ENCODE peak calls at places on chromosomes 16 and 17, in five cellular contexts. E, J, A, F and Q are unnamed samples.

GRCh38 chr17:35733366-35733765 is 1.9 kb downstream of the RASL10B start:
- DNase-seq in E (no peak), J (no peak), A (no peak), F (no peak), Q (no peak)

GRCh38 chr17:29807520-29808361 is 122.3 kb downstream of the SSH2 start:
- DNase-seq in E (peak), J (no peak), A (peak), F (peak), Q (peak)

GRCh38 chr17:64607862-64608565 is 54.1 kb downstream of the SMURF2 start:
- DNase-seq in E (no peak), J (no peak), A (no peak), F (no peak), Q (no peak)

GRCh38 chr17:14303343-14304221 is 2.7 kb downstream of the HS3ST3B1 start:
- DNase-seq in E (no peak), J (no peak), A (no peak), F (no peak), Q (peak)

GRCh38 chr17:63543822-63544420 is 6.4 kb upstream of the DCAF7 start:
- DNase-seq in E (no peak), J (no peak), A (no peak), F (no peak), Q (no peak)

GRCh38 chr16:56370836-56371235 is 54.5 kb downstream of the AMFR start:
- DNase-seq in E (no peak), J (no peak), A (peak), F (no peak), Q (peak)

GRCh38 chr16:66382966-66383299 is 16.4 kb downstream of the CDH5 start:
- DNase-seq in E (no peak), J (peak), A (peak), F (peak), Q (peak)

GRCh38 chr17:49901460-49902331 is 53.8 kb upstream of the TAC4 start:
- DNase-seq in E (no peak), J (no peak), A (no peak), F (no peak), Q (no peak)

GRCh38 chr17:58112970-58113631 is 29.9 kb downstream of the DYNLL2 start:
- DNase-seq in E (peak), J (no peak), A (peak), F (no peak), Q (peak)

GRCh38 chr17:628089-628488 is 86.5 kb downstream of the VPS53 start:
- DNase-seq in E (no peak), J (no peak), A (no peak), F (no peak), Q (no peak)

GRCh38 chr17:49384962-49385361 is 22.9 kb upstream of the ZNF652 start:
- DNase-seq in E (no peak), J (no peak), A (no peak), F (no peak), Q (no peak)

GRCh38 chr16:50185005-50185505 is 31.9 kb downstream of the TENT4B start:
- DNase-seq in E (no peak), J (peak), A (peak), F (no peak), Q (peak)

GRCh38 chr17:5078106-5079028 is at the start of gene ZFP3:
- DNase-seq in E (peak), J (peak), A (peak), F (peak), Q (peak)

GRCh38 chr16:11535494-11535893 is 51.2 kb downstream of the LITAF start:
- DNase-seq in E (no peak), J (no peak), A (peak), F (no peak), Q (no peak)

GRCh38 chr17:4175921-4176802 is 33.2 kb downstream of the CYB5D2 start:
- DNase-seq in E (no peak), J (no peak), A (no peak), F (no peak), Q (peak)

GRCh38 chr17:44221862-44222111 is 2.3 kb upstream of the UBTF start:
- DNase-seq in E (peak), J (no peak), A (no peak), F (no peak), Q (no peak)

GRCh38 chr17:30550512-30551273 is 73.5 kb downstream of the GOSR1 start:
- DNase-seq in E (no peak), J (no peak), A (no peak), F (no peak), Q (no peak)

GRCh38 chr16:29148867-29149272 is 164.0 kb downstream of the LAT start:
- DNase-seq in E (no peak), J (no peak), A (no peak), F (no peak), Q (no peak)

GRCh38 chr17:42182927-42183734 is 2.1 kb downstream of the HCRT start:
- DNase-seq in E (no peak), J (no peak), A (peak), F (peak), Q (peak)

GRCh38 chr17:8922923-8923322 is 42.6 kb downstream of the PIK3R5 start:
- DNase-seq in E (no peak), J (no peak), A (no peak), F (no peak), Q (no peak)

GRCh38 chr16:54216268-54217187 is 70.1 kb downstream of the IRX3 start:
- DNase-seq in E (no peak), J (no peak), A (no peak), F (no peak), Q (peak)

GRCh38 chr17:76276461-76277299 is 11.5 kb downstream of the UBALD2 start:
- DNase-seq in E (no peak), J (no peak), A (no peak), F (no peak), Q (no peak)

GRCh38 chr17:32627233-32628008 is 140.6 kb downstream of the CDK5R1 start:
- DNase-seq in E (no peak), J (no peak), A (no peak), F (no peak), Q (peak)

GRCh38 chr17:58336456-58337094 is 8.0 kb upstream of the TSPOAP1 start:
- DNase-seq in E (peak), J (no peak), A (no peak), F (no peak), Q (no peak)

GRCh38 chr16:24626251-24626650 is 86.9 kb downstream of the RBBP6 start:
- DNase-seq in E (no peak), J (no peak), A (no peak), F (no peak), Q (peak)

GRCh38 chr17:17884281-17885028 is 47.7 kb upstream of the SREBF1 start:
- DNase-seq in E (no peak), J (no peak), A (no peak), F (no peak), Q (no peak)

GRCh38 chr16:50244504-50245416 is 21.6 kb upstream of the ADCY7 start:
- DNase-seq in E (no peak), J (no peak), A (no peak), F (no peak), Q (no peak)

GRCh38 chr17:39852239-39852638 is 11.9 kb downstream of the IKZF3 start:
- DNase-seq in E (no peak), J (no peak), A (no peak), F (no peak), Q (no peak)

GRCh38 chr16:72878301-72879269 is 169.3 kb downstream of the ZFHX3 start:
- DNase-seq in E (no peak), J (no peak), A (no peak), F (no peak), Q (peak)

GRCh38 chr16:70470141-70470926 is 15.9 kb downstream of the FCSK start:
- DNase-seq in E (no peak), J (no peak), A (no peak), F (no peak), Q (no peak)

GRCh38 chr17:1737531-1738291 is 5.0 kb upstream of the SERPINF2 start:
- DNase-seq in E (no peak), J (no peak), A (no peak), F (no peak), Q (no peak)

GRCh38 chr17:57257213-57257873 is 1.0 kb downstream of the MSI2 start:
- DNase-seq in E (no peak), J (no peak), A (no peak), F (no peak), Q (no peak)

GRCh38 chr16:9447195-9447551 is 355.7 kb downstream of the HAPSTR1 start:
- DNase-seq in E (no peak), J (no peak), A (no peak), F (no peak), Q (no peak)

GRCh38 chr17:67479119-67479517 is 102.0 kb downstream of the PITPNC1 start:
- DNase-seq in E (no peak), J (no peak), A (no peak), F (no peak), Q (no peak)

DNA sequence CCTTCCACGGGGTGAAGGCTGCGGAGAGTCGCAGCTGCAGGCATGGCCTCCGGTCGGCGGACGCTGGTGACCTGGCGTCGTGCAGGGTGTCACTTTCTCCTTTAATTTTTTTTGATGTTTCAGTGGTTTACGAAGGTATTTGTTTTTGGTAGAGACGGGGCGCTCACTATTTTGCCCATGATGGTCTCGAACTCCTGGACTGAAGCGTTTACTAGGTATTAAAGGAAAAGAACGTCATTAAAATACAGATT is 17.1 kb downstream of the ZNF213 start:
- DNase-seq in E (no peak), J (no peak), A (no peak), F (no peak), Q (no peak)
- H3K4me3 ChIP-seq in E (peak), J (peak), A (peak), F (peak), Q (peak)

DNA sequence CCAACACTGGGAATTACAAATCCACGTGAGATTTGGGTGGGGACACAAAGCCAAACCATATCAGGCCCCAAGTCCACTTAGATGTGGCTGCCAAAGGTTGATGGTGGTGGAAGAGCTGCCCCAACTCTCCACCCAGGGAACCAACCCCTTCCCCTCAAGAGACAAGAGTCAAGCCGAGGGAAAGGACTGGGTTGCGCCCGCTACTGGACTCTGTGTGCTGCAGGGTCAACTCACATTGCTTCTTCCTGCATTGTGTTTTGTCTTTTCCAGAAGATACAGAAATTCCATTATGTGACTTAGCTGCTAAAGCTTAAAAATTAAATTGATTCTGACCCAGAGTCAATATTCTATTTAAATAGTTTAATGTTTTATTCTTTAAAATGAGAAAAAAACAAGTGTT is 58.5 kb downstream of the ADAMTS18 start:
- DNase-seq in E (no peak), J (no peak), A (peak), F (no peak), Q (no peak)
- TF ChIP-seq CTCF in E (no peak), J (peak), A (peak), F (no peak), Q (peak)

GRCh38 chr17:38578641-38579480 is 26.9 kb downstream of the SRCIN1 start:
- DNase-seq in E (no peak), J (no peak), A (no peak), F (no peak), Q (no peak)
- H3K4me3 ChIP-seq in E (peak), J (no peak), A (no peak), F (no peak), Q (no peak)

GRCh38 chr17:21058098-21058893 is 15.5 kb upstream of the USP22 start:
- DNase-seq in E (no peak), J (no peak), A (peak), F (no peak), Q (peak)
- TF ChIP-seq CTCF in E (no peak), J (peak), A (no peak), F (peak), Q (peak)

DNA sequence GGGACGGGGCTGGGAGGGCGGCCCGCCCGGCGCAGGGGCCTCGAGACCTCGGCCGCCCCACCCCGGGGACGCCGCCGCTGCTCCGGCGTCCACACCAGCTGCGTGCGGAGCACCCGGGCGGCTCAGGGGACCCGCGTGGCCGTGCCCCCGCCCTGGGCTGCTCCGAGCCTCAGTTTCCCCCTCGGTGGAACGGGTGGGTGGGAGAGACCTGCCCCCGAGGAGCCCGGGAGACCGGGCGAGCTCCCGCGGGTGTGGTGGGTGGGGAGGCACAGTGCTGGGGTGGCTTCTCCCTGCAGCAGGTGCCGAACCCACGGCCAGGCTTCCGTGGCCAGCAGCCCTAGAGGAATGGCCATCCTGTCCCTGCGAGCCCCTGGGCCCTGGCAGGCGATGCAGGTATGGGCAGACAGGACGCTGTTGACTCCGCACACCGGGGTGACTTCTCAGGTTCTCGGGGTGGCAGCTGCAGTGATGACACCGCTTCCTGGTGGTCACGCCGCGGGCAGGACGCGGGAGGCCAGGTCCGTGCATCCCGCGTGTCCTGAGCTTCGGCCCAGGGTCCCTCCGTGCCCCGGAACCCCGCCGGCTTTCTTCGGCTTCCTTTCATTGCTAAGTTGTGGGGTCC is 677 bp downstream of the DEF8 start:
- DNase-seq in E (no peak), J (no peak), A (no peak), F (no peak), Q (no peak)
- H3K4me3 ChIP-seq in E (peak), J (peak), A (peak), F (peak), Q (peak)

DNA sequence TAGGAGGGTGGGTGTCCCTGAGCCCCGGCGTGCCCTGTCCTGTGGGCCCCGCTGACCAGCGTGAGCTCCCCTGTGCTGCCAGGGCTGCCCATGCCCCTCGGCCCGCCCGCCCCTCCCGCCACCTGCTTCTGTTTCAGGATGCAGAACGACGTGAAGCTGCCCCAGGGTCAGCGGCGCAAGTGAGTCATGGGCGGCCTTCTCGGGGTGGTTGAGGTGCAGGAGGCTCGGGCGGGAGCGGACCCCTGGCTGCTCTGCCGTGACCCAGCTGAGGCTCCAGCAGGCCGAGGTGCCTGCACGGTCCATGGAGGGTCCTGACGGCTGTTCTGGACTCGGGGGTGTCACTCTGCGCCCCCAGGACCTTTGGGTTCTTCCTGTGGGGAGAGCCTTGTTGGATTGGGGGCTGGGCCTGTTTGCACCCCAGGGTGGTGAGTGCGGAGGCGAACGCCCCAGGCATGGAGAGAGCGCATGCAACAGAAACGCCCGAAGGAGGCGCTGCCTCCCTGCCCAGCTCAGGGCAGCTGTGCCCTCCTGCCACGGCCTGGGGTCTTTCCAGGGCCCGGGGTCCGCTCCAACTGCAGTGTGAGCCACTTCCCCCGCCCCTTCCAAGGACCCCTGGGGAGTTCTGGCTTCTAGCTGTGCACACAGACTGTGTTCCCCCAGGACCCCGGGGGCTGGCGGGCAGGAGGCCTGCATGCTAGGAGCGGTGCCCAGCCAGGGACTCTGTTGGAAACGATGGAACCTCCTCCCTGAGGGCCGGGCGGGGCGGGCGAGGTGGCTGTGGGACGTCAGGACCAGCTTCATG is 4.0 kb downstream of the SLC25A10 start:
- DNase-seq in E (no peak), J (no peak), A (no peak), F (no peak), Q (no peak)
- TF ChIP-seq CTCF in E (no peak), J (no peak), A (no peak), F (no peak), Q (no peak)

DNA sequence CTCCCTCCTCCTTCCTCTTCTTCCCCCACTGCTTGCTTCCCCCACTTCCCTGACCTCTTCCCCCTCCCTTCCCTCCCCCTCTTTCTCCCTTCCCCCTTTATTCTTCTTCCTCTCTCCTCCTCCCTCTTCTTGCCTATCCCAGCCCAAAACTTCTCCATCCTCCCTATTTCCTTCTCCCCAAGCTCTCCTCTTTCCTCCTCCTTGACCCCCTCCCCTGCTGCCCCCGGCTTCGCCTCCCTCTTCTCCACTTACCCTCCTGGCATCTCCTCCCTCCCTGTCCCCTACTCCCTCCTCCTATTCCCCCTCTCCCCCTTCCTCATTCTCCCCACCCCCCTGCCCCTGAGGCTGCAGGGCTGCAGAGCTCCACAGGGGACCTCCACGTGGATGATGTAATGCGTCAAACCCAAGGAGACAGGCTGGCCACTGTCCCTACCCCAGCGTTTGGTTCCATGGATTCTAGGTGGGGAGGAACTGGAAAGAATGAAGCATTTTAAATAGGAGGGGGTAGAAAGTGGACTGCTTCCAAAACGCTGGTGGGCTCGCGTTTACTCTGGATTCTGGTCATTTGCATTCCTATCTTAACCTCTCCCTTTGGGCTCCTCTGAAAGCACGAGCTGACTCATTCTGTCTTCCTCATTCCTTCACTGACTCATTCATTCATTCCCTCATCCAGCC is 687 bp upstream of the COTL1 start:
- DNase-seq in E (peak), J (peak), A (peak), F (peak), Q (peak)
- H3K4me3 ChIP-seq in E (peak), J (peak), A (peak), F (peak), Q (peak)

GRCh38 chr16:57982345-57982744 is 11.4 kb upstream of the CNGB1 start:
- DNase-seq in E (no peak), J (no peak), A (no peak), F (no peak), Q (no peak)
- TF ChIP-seq CTCF in E (no peak), J (no peak), A (no peak), F (no peak), Q (no peak)

DNA sequence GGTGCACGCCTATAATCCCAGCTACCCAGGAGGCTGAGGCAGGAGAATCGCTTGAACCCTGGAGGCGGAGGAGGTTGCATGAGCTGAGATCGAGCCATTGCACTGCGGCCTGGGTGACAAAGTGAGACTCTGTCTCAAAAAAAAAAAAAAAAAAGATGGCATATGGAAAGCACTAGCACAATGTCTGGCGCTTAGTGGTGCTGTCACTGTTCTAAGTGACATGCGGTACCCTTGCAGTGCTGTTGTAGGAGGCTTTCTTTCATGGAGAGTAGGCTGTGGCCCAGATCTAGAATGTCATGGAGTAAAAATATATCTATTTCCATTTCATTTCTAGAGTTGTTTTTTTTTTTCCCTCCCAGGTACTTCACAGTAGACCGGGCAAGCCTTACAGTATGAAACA is 14.6 kb upstream of the METTL9 start:
- DNase-seq in E (no peak), J (no peak), A (no peak), F (no peak), Q (no peak)
- H3K4me3 ChIP-seq in E (no peak), J (no peak), A (no peak), F (no peak), Q (no peak)

GRCh38 chr17:28682655-28683054 is 20.6 kb downstream of the SUPT6H start:
- DNase-seq in E (peak), J (no peak), A (no peak), F (no peak), Q (no peak)

GRCh38 chr17:28688481-28688880 is 23.2 kb downstream of the PROCA1 start:
- DNase-seq in E (no peak), J (no peak), A (no peak), F (no peak), Q (no peak)

GRCh38 chr17:28685366-28685765 is 23.4 kb downstream of the SUPT6H start:
- DNase-seq in E (peak), J (no peak), A (no peak), F (no peak), Q (no peak)

GRCh38 chr17:28686296-28686695 is 24.3 kb downstream of the SUPT6H start:
- DNase-seq in E (no peak), J (no peak), A (no peak), F (no peak), Q (no peak)

GRCh38 chr17:28684963-28685362 is 23.0 kb downstream of the SUPT6H start:
- DNase-seq in E (peak), J (no peak), A (peak), F (no peak), Q (peak)
- TF ChIP-seq CTCF in E (peak), J (no peak), A (peak), F (peak), Q (peak)